ENCODE peak calls at places on chromosome X, in six cellular contexts. One of them, this sample, is unnamed.

GRCh38 chrX:53356186-53356585 is 66.3 kb downstream of the SMC1A start:
- DNase-seq in colonic mucosa: no peak
- DNase-seq in stomach: no peak
- DNase-seq in right atrium auricular region: no peak
- DNase-seq in A549: peak; percentile 21
- DNase-seq in AG04450: no peak
- DNase-seq in this sample: no peak

GRCh38 chrX:22889824-22890223 is 109.9 kb upstream of the DDX53 start:
- DNase-seq in AG04450: no peak
- DNase-seq in colonic mucosa: no peak
- DNase-seq in A549: no peak
- DNase-seq in right atrium auricular region: no peak
- DNase-seq in stomach: no peak
- DNase-seq in this sample: no peak

GRCh38 chrX:40105016-40105790 is 7.4 kb upstream of the BCOR start:
- DNase-seq in colonic mucosa: no peak
- DNase-seq in stomach: no peak
- DNase-seq in A549: no peak
- DNase-seq in AG04450: no peak
- DNase-seq in right atrium auricular region: no peak
- DNase-seq in this sample: no peak

GRCh38 chrX:46140272-46140671 is 404.9 kb downstream of the ZNF674 start:
- DNase-seq in right atrium auricular region: no peak
- DNase-seq in colonic mucosa: no peak
- DNase-seq in stomach: no peak
- DNase-seq in A549: no peak
- DNase-seq in AG04450: no peak
- DNase-seq in this sample: no peak

GRCh38 chrX:22087158-22087557 is 55.0 kb downstream of the PHEX start:
- DNase-seq in AG04450: no peak
- DNase-seq in colonic mucosa: no peak
- DNase-seq in right atrium auricular region: no peak
- DNase-seq in A549: no peak
- DNase-seq in stomach: no peak
- DNase-seq in this sample: no peak

GRCh38 chrX:10111364-10112148 is 45.2 kb upstream of the CLCN4 start:
- DNase-seq in colonic mucosa: no peak
- DNase-seq in stomach: no peak
- DNase-seq in A549: no peak
- DNase-seq in AG04450: no peak
- DNase-seq in right atrium auricular region: no peak
- DNase-seq in this sample: peak; percentile 12

GRCh38 chrX:103063191-103063845 is 653 bp downstream of the BEX1 start:
- DNase-seq in colonic mucosa: no peak
- DNase-seq in AG04450: no peak
- DNase-seq in stomach: no peak
- DNase-seq in right atrium auricular region: no peak
- DNase-seq in A549: no peak
- DNase-seq in this sample: no peak

GRCh38 chrX:72130762-72131231 is 918 bp downstream of the RTL5 start:
- DNase-seq in colonic mucosa: no peak
- DNase-seq in stomach: no peak
- DNase-seq in AG04450: no peak
- DNase-seq in A549: no peak
- DNase-seq in right atrium auricular region: no peak
- DNase-seq in this sample: no peak

GRCh38 chrX:116298956-116299355 is 128.4 kb downstream of the AGTR2 start:
- DNase-seq in stomach: no peak
- DNase-seq in AG04450: no peak
- DNase-seq in A549: no peak
- DNase-seq in colonic mucosa: no peak
- DNase-seq in right atrium auricular region: no peak
- DNase-seq in this sample: no peak

GRCh38 chrX:68832101-68832416 is 3.2 kb downstream of the EFNB1 start:
- DNase-seq in A549: no peak
- DNase-seq in stomach: peak; percentile 45
- DNase-seq in colonic mucosa: peak; percentile 52
- DNase-seq in AG04450: peak; percentile 33
- DNase-seq in right atrium auricular region: peak; percentile 69
- DNase-seq in this sample: no peak

GRCh38 chrX:154595559-154595958 is 10.6 kb downstream of the CTAG1A start:
- DNase-seq in AG04450: no peak
- DNase-seq in A549: no peak
- DNase-seq in colonic mucosa: no peak
- DNase-seq in right atrium auricular region: no peak
- DNase-seq in stomach: no peak
- DNase-seq in this sample: no peak
- H3K9me3 ChIP-seq in AG04450: peaks cover 3% of the 10 kb centered on the region
- H3K9me3 ChIP-seq in A549: peaks cover 5% of the 10 kb centered on the region
- H3K9me3 ChIP-seq in colonic mucosa: no peaks in the 10 kb centered on the region
- H3K9me3 ChIP-seq in right atrium auricular region: no peaks in the 10 kb centered on the region
- H3K9me3 ChIP-seq in stomach: peaks cover 23% of the 10 kb centered on the region
- H3K9me3 ChIP-seq in this sample: no peaks in the 10 kb centered on the region

DNA sequence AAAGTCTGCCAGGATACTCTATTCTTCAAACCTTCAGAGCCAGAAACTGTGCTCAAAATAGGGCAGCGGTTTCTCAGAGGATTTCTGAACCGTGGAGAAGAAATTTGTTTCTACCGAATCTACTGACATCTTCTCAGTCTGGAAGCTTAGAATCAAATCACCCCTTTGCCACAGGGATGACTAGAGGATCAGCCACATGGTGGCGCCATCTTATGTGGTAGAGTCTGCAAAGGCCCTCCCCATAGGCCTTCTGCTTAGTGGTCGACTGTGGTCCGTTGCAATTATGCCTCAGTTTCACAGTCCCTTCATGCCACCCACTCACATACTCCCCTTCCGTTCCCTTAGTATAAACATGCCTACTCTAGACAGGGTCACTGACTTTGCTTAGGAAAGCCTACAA is 680.7 kb upstream of the SPANXN1 start:
- DNase-seq in A549: no peak
- DNase-seq in colonic mucosa: no peak
- DNase-seq in AG04450: no peak
- DNase-seq in stomach: no peak
- DNase-seq in right atrium auricular region: no peak
- DNase-seq in this sample: no peak
- H3K9me3 ChIP-seq in A549: no peaks in the 10 kb centered on the region
- H3K9me3 ChIP-seq in colonic mucosa: no peaks in the 10 kb centered on the region
- H3K9me3 ChIP-seq in AG04450: no peaks in the 10 kb centered on the region
- H3K9me3 ChIP-seq in stomach: peaks cover 5% of the 10 kb centered on the region
- H3K9me3 ChIP-seq in right atrium auricular region: no peaks in the 10 kb centered on the region
- H3K9me3 ChIP-seq in this sample: no peaks in the 10 kb centered on the region

GRCh38 chrX:82230013-82230412 is 1028.1 kb downstream of the SH3BGRL start:
- DNase-seq in colonic mucosa: no peak
- DNase-seq in stomach: no peak
- DNase-seq in AG04450: no peak
- DNase-seq in right atrium auricular region: no peak
- DNase-seq in A549: no peak
- DNase-seq in this sample: no peak
- H3K9me3 ChIP-seq in colonic mucosa: no peaks in the 10 kb centered on the region
- H3K9me3 ChIP-seq in stomach: peaks cover 12% of the 10 kb centered on the region
- H3K9me3 ChIP-seq in AG04450: no peaks in the 10 kb centered on the region
- H3K9me3 ChIP-seq in right atrium auricular region: peaks cover 6% of the 10 kb centered on the region
- H3K9me3 ChIP-seq in A549: no peaks in the 10 kb centered on the region
- H3K9me3 ChIP-seq in this sample: peaks cover 3% of the 10 kb centered on the region

GRCh38 chrX:16606142-16606720 is 43.7 kb upstream of the S100G start:
- DNase-seq in stomach: no peak
- DNase-seq in AG04450: no peak
- DNase-seq in right atrium auricular region: no peak
- DNase-seq in colonic mucosa: no peak
- DNase-seq in A549: no peak
- DNase-seq in this sample: no peak
- H3K9me3 ChIP-seq in stomach: no peaks in the 10 kb centered on the region
- H3K9me3 ChIP-seq in AG04450: no peaks in the 10 kb centered on the region
- H3K9me3 ChIP-seq in right atrium auricular region: no peaks in the 10 kb centered on the region
- H3K9me3 ChIP-seq in colonic mucosa: no peaks in the 10 kb centered on the region
- H3K9me3 ChIP-seq in A549: no peaks in the 10 kb centered on the region
- H3K9me3 ChIP-seq in this sample: no peaks in the 10 kb centered on the region

GRCh38 chrX:2384486-2384885 is 116.3 kb downstream of the DHRSX start:
- DNase-seq in right atrium auricular region: no peak
- DNase-seq in AG04450: no peak
- DNase-seq in colonic mucosa: no peak
- DNase-seq in stomach: no peak
- DNase-seq in A549: no peak
- DNase-seq in this sample: no peak
- H3K9me3 ChIP-seq in right atrium auricular region: no peaks in the 10 kb centered on the region
- H3K9me3 ChIP-seq in AG04450: no peaks in the 10 kb centered on the region
- H3K9me3 ChIP-seq in colonic mucosa: no peaks in the 10 kb centered on the region
- H3K9me3 ChIP-seq in stomach: no peaks in the 10 kb centered on the region
- H3K9me3 ChIP-seq in A549: no peaks in the 10 kb centered on the region
- H3K9me3 ChIP-seq in this sample: no peaks in the 10 kb centered on the region

DNA sequence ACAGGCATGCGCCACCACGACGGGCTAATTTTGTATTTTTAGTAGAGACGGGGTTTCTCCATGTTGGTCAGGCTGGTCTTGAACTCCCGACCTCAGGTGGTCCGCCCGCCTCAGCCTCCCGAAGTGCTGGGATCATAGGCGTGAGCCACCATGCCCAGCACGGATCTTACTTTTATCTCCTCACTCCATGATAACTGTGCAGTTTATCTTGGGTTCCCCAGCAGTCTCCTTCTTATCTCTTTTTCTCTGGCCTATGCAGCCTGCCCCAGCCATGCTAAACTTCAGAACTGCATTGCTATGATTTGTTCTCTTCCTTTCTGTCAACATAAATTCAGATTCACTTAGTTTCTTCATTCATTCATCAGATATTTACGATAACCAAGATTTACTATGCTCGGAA is 22.4 kb downstream of the PAGE1 start:
- DNase-seq in right atrium auricular region: no peak
- DNase-seq in colonic mucosa: no peak
- DNase-seq in AG04450: no peak
- DNase-seq in A549: no peak
- DNase-seq in stomach: no peak
- DNase-seq in this sample: no peak
- H3K9me3 ChIP-seq in right atrium auricular region: no peaks in the 10 kb centered on the region
- H3K9me3 ChIP-seq in colonic mucosa: no peaks in the 10 kb centered on the region
- H3K9me3 ChIP-seq in AG04450: no peaks in the 10 kb centered on the region
- H3K9me3 ChIP-seq in A549: no peaks in the 10 kb centered on the region
- H3K9me3 ChIP-seq in stomach: no peaks in the 10 kb centered on the region
- H3K9me3 ChIP-seq in this sample: no peaks in the 10 kb centered on the region